ENCODE peak calls at places on chromosomes 5 and 9, in four cellular contexts. U, N, M and Z are unnamed samples.

GRCh38 chr5:69492391-69493234 is at the start of gene OCLN:
- DNase-seq in U (peak; percentile 85), M (peak; percentile 74), N (peak; percentile 92), Z (peak; percentile 90)

GRCh38 chr5:103057208-103058130 is 62.5 kb downstream of the GIN1 start:
- DNase-seq in M (no peak), U (no peak), N (no peak), Z (peak; percentile 26)

GRCh38 chr9:122261469-122261881 is 3.2 kb downstream of the RBM18 start:
- DNase-seq in N (no peak), M (peak; percentile 84), U (peak; percentile 64), Z (peak; percentile 44)

GRCh38 chr9:70954126-70954525 is 167.3 kb downstream of the TRPM3 start:
- DNase-seq in M (peak; percentile 30), U (no peak), N (no peak), Z (no peak)

GRCh38 chr9:127209220-127209619 is 55.4 kb upstream of the GARNL3 start:
- DNase-seq in U (no peak), N (no peak), M (no peak), Z (no peak)

GRCh38 chr5:145778144-145778900 is 56.8 kb downstream of the PRELID2 start:
- DNase-seq in N (no peak), M (no peak), U (no peak), Z (no peak)

GRCh38 chr5:126965061-126965475 is 65.3 kb downstream of the MARCHF3 start:
- DNase-seq in M (no peak), U (no peak), N (no peak), Z (peak; percentile 15)

GRCh38 chr5:116650544-116650943 is 75.9 kb upstream of the SEMA6A start:
- DNase-seq in U (no peak), N (no peak), M (no peak), Z (no peak)

GRCh38 chr5:74684900-74685851 is at the start of gene HEXB:
- DNase-seq in U (peak; percentile 94), M (peak; percentile 82), N (peak; percentile 97), Z (peak; percentile 92)

GRCh38 chr5:17178316-17178715 is 39.1 kb upstream of the BASP1 start:
- DNase-seq in N (no peak), M (no peak), U (no peak), Z (no peak)

GRCh38 chr5:1106385-1107166 is 5.3 kb downstream of the SLC12A7 start:
- DNase-seq in M (no peak), U (no peak), N (no peak), Z (peak; percentile 38)

GRCh38 chr9:98792096-98792490 is 4.3 kb downstream of the ANKS6 start:
- DNase-seq in N (no peak), M (no peak), U (no peak), Z (no peak)

GRCh38 chr5:177496111-177497010 is 1.0 kb downstream of the PDLIM7 start:
- DNase-seq in M (peak; percentile 92), U (peak; percentile 65), N (no peak), Z (no peak)

GRCh38 chr9:122051401-122052346 is 41.4 kb downstream of the TTLL11 start:
- DNase-seq in N (no peak), U (no peak), M (no peak), Z (no peak)

GRCh38 chr5:29561564-29561963 is 1631.9 kb upstream of the CDH6 start:
- DNase-seq in M (no peak), N (no peak), U (no peak), Z (no peak)

GRCh38 chr9:72894342-72894741 is 58.5 kb downstream of the ALDH1A1 start:
- DNase-seq in U (no peak), N (no peak), M (peak; percentile 5), Z (no peak)

GRCh38 chr9:107465467-107466451 is 23.8 kb downstream of the KLF4 start:
- DNase-seq in M (no peak), U (peak; percentile 75), N (peak; percentile 85), Z (peak; percentile 48)

GRCh38 chr9:93577045-93577939 is 908 bp downstream of the PHF2 start:
- DNase-seq in U (peak; percentile 37), N (peak; percentile 65), M (no peak), Z (peak; percentile 30)

GRCh38 chr9:132078369-132079356 is 1.0 kb downstream of the MED27 start:
- DNase-seq in N (no peak), U (no peak), M (peak; percentile 46), Z (peak; percentile 9)

GRCh38 chr5:170393235-170393634 is 4.1 kb upstream of the KCNMB1 start:
- DNase-seq in N (no peak), U (no peak), M (no peak), Z (no peak)

GRCh38 chr5:128227984-128228383 is 144.4 kb downstream of the SLC12A2 start:
- DNase-seq in N (no peak), M (peak; percentile 17), U (no peak), Z (no peak)

DNA sequence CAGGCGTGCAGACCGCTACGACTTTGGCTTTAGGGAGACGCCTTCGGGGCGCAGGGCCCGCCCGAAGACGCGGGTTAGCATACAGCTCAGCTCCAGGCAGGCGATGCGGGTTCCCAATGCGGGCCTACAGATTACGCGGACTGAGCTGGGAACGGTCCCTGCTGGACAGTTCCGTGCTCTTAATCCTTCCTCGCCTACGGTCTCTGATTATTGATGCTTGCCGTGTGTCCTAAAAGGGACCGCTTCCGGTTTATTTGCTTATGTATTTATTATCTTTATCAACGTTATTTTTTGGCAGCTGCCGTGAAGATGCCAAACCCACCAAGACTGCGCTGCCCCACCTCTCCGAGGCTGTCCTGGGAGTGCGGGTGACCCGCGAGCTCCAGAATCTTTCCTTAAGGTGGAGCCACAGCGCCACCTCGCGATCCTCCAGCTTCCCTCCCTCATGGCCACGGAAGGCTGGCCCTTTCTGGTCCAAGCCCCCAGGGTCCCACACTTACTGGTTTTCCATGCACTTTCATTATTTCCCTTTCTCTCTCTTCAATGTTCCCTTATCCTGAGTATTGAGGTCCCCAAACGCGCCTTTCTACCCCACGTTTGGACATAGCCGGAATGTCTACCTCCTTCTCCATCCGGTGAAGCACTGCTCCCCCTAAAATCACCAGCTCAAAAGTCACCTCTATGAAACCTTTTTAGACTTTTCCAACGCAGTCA is 7.0 kb upstream of the EBF1 start:
- DNase-seq in U (peak; percentile 74), N (peak; percentile 73), M (peak; percentile 71), Z (peak; percentile 37)
- H3K4me3 ChIP-seq in U (no peak overlapping the region), N (peak overlapping the region; percentile 28), M (peak overlapping the region; percentile 29), Z (no peak overlapping the region)

DNA sequence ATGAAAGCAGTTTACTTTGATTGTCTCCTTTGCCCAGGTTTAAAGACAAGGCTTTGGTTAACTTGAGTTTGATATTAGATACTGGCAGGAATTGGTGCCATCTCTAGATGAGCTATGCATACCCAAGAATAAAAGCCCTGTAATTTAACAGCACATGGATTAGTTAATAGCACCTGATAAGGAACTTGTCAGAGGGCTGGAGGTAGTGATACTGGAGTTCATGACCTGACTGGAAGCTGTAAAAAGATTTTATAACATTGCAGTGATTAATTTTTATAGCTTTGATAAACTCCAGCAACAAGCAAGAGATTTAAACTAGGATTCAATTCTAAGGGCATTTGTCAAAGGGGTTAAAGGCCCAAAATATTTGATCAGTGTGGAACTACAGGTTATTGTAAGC is 34.9 kb upstream of the SYK start:
- DNase-seq in N (no peak), U (no peak), M (no peak), Z (peak; percentile 87)
- H3K9me3 ChIP-seq in N (no peaks in the 10 kb centered on the region), U (peaks cover 10% of the 10 kb centered on the region), M (no peaks in the 10 kb centered on the region), Z (no peaks in the 10 kb centered on the region)

GRCh38 chr9:110140276-110140675 is 67.7 kb downstream of the C9orf152 start:
- DNase-seq in N (no peak), M (no peak), U (no peak), Z (no peak)

GRCh38 chr9:110133059-110133458 is 74.9 kb downstream of the C9orf152 start:
- DNase-seq in N (no peak), M (no peak), U (no peak), Z (no peak)

GRCh38 chr9:110131499-110131898 is 76.5 kb downstream of the C9orf152 start:
- DNase-seq in U (no peak), M (no peak), N (no peak), Z (no peak)

GRCh38 chr9:110133608-110134214 is 74.2 kb downstream of the C9orf152 start:
- DNase-seq in U (no peak), N (no peak), M (no peak), Z (no peak)

DNA sequence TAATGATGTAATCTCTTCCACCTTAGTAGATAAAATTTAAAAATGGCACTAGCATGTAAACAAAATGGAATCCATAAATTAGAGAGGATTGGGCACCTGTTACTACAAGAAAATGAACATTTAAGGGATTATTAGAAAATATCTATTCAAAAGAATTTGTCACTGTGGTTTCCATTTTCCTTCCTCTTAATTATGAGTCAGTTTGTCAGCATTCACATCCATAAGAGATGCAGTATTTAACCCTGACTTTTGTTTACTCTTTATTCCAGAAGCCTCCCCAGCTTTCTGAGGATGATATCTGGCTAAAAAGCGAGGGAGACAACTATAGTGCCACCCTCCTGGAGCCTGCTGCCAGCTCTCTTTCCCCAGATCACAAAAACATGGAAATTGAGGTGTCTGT is 72.1 kb downstream of the C9orf152 start:
- DNase-seq in U (no peak), M (no peak), N (no peak), Z (no peak)
- H3K27ac ChIP-seq in U (no peak overlapping the region), M (no peak overlapping the region), N (no peak overlapping the region), Z (no peak overlapping the region)

DNA sequence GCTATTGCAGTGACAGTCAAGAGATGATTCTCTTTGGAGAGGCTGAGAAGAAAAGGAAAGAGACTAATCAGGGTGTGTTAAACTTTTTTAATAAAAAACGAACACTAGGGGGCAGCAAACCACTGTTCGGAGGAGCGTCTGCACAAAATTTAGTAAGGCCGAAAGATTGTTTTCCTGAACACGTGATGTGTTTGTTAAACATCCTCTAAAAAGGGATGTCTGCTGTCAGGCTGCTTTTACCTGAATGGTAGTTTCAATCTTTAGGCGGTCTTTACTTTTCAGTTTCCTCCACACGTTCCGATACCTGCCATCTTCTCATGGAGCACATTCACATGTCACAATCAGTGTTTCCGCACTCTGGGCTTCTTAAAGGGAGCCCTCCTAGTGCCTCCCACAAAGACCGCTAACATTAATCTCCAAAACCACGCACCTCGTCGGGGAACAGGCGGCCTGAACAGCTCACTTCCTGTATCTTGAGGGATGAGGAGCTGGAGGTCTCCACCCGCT is 125.2 kb downstream of the GPBP1 start:
- DNase-seq in M (peak; percentile 43), U (peak; percentile 30), N (no peak), Z (peak; percentile 68)
- H3K4me3 ChIP-seq in M (peak overlapping the region; percentile 32), U (no peak overlapping the region), N (no peak overlapping the region), Z (no peak overlapping the region)

DNA sequence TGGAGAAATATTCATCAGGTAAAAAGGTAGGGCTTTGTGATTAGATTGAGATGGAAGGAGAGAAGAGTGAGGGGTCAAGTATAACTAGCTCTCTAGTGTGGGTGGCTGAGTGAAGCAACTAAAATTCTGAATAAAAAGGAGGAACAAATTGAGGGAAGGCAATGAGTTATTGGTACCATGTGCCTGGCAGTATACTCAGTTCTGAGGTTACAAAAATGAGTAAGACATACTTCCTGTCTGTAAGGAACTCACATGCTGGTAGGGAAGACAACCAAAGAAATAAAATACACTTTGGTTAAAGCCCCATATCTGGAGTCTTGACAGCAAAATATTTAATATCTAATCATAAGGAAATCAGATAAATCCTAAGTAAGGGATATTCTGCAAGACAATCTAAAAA is 476.8 kb upstream of the C9orf72 start:
- DNase-seq in M (no peak), U (no peak), N (no peak), Z (no peak)
- H3K9me3 ChIP-seq in M (no peaks in the 10 kb centered on the region), U (no peaks in the 10 kb centered on the region), N (no peaks in the 10 kb centered on the region), Z (no peaks in the 10 kb centered on the region)

DNA sequence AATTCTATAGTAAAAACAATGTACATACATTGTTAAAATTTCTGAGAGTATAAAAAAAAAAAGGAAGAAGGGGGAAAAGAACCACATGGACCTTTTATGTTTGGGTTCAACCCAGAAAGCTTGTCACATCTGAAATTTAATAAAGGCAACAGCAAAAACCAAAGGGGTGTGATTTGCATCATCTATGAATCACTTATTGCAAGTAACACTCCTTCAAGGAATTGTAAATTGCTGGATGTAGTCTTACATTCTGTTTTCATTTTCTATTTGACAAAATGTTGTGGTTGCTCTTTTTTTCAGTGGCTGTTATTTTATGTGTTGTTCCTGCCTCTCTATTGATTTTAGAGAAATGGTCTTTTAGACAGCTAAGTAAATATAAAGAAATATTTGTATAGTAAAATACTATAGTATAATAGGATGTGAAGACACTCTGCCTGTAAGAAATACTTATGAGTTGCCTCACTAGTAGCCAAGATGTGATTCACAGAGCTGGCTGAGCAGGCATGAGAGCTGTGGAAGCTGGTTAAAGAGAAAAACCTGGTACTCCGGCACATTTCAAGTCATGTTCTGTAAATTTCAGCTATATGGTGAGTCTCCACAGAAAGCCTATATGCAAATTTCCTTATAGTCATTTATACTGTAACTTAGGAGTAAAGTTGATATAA is 131.1 kb upstream of the CNTLN start:
- DNase-seq in U (no peak), N (no peak), M (no peak), Z (no peak)
- H3K27ac ChIP-seq in U (no peak overlapping the region), N (no peak overlapping the region), M (no peak overlapping the region), Z (no peak overlapping the region)